ENCODE peak calls at places on chromosome 6, in eight cellular contexts. One of them, this sample, is unnamed.

GRCh38 chr6:89145962-89146747 is at the start of gene PM20D2:
- DNase-seq in keratinocyte: no peak
- DNase-seq in aorta: peak
- DNase-seq in Panc1: no peak
- DNase-seq in AG10803: peak
- DNase-seq in fibroblast of lung: peak
- DNase-seq in colonic mucosa: peak
- DNase-seq in A549: peak
- DNase-seq in this sample: peak

GRCh38 chr6:108570518-108570917 is 9.8 kb downstream of the FOXO3 start:
- DNase-seq in fibroblast of lung: no peak
- DNase-seq in colonic mucosa: no peak
- DNase-seq in Panc1: no peak
- DNase-seq in aorta: no peak
- DNase-seq in keratinocyte: no peak
- DNase-seq in AG10803: no peak
- DNase-seq in A549: peak
- DNase-seq in this sample: no peak

GRCh38 chr6:68834561-68834960 is 199.5 kb downstream of the ADGRB3 start:
- DNase-seq in keratinocyte: no peak
- DNase-seq in colonic mucosa: no peak
- DNase-seq in Panc1: no peak
- DNase-seq in fibroblast of lung: peak
- DNase-seq in AG10803: no peak
- DNase-seq in aorta: no peak
- DNase-seq in A549: no peak
- DNase-seq in this sample: no peak

GRCh38 chr6:169221264-169221663 is 32.4 kb downstream of the THBS2 start:
- DNase-seq in colonic mucosa: no peak
- DNase-seq in aorta: peak
- DNase-seq in keratinocyte: no peak
- DNase-seq in A549: no peak
- DNase-seq in fibroblast of lung: no peak
- DNase-seq in AG10803: no peak
- DNase-seq in Panc1: no peak
- DNase-seq in this sample: no peak

GRCh38 chr6:35024601-35025054 is 116.5 kb downstream of the TCP11 start:
- DNase-seq in aorta: no peak
- DNase-seq in fibroblast of lung: peak
- DNase-seq in AG10803: peak
- DNase-seq in colonic mucosa: peak
- DNase-seq in A549: peak
- DNase-seq in Panc1: peak
- DNase-seq in keratinocyte: peak
- DNase-seq in this sample: no peak

GRCh38 chr6:74133073-74133472 is 437.1 kb downstream of the CD109 start:
- DNase-seq in A549: no peak
- DNase-seq in AG10803: no peak
- DNase-seq in keratinocyte: no peak
- DNase-seq in fibroblast of lung: no peak
- DNase-seq in aorta: no peak
- DNase-seq in Panc1: no peak
- DNase-seq in colonic mucosa: no peak
- DNase-seq in this sample: no peak

GRCh38 chr6:97697450-97697849 is 414.4 kb upstream of the MMS22L start:
- DNase-seq in keratinocyte: no peak
- DNase-seq in AG10803: peak
- DNase-seq in fibroblast of lung: peak
- DNase-seq in Panc1: no peak
- DNase-seq in aorta: no peak
- DNase-seq in A549: no peak
- DNase-seq in colonic mucosa: no peak
- DNase-seq in this sample: no peak

GRCh38 chr6:159594106-159594749 is 98.8 kb downstream of the SOD2 start:
- DNase-seq in Panc1: peak
- DNase-seq in aorta: no peak
- DNase-seq in AG10803: peak
- DNase-seq in keratinocyte: no peak
- DNase-seq in colonic mucosa: no peak
- DNase-seq in fibroblast of lung: peak
- DNase-seq in A549: no peak
- DNase-seq in this sample: no peak

GRCh38 chr6:36804549-36804948 is 34.7 kb downstream of the CPNE5 start:
- DNase-seq in keratinocyte: no peak
- DNase-seq in AG10803: no peak
- DNase-seq in fibroblast of lung: no peak
- DNase-seq in colonic mucosa: no peak
- DNase-seq in aorta: no peak
- DNase-seq in Panc1: no peak
- DNase-seq in A549: no peak
- DNase-seq in this sample: no peak

GRCh38 chr6:107571354-107571753 is 81.4 kb downstream of the SOBP start:
- DNase-seq in A549: no peak
- DNase-seq in fibroblast of lung: no peak
- DNase-seq in Panc1: no peak
- DNase-seq in aorta: no peak
- DNase-seq in colonic mucosa: no peak
- DNase-seq in keratinocyte: no peak
- DNase-seq in AG10803: no peak
- DNase-seq in this sample: no peak

GRCh38 chr6:135992739-135993138 is 141.2 kb downstream of the PDE7B start:
- DNase-seq in AG10803: no peak
- DNase-seq in A549: no peak
- DNase-seq in colonic mucosa: no peak
- DNase-seq in keratinocyte: no peak
- DNase-seq in aorta: no peak
- DNase-seq in fibroblast of lung: no peak
- DNase-seq in Panc1: no peak
- DNase-seq in this sample: no peak

GRCh38 chr6:41878246-41878645 is 16.9 kb downstream of the USP49 start:
- DNase-seq in AG10803: peak
- DNase-seq in A549: no peak
- DNase-seq in fibroblast of lung: peak
- DNase-seq in keratinocyte: no peak
- DNase-seq in colonic mucosa: no peak
- DNase-seq in aorta: no peak
- DNase-seq in Panc1: no peak
- DNase-seq in this sample: no peak

GRCh38 chr6:24933868-24934401 is 1.8 kb downstream of the RIPOR2 start:
- DNase-seq in Panc1: peak
- DNase-seq in aorta: no peak
- DNase-seq in colonic mucosa: peak
- DNase-seq in A549: peak
- DNase-seq in AG10803: no peak
- DNase-seq in fibroblast of lung: no peak
- DNase-seq in keratinocyte: no peak
- DNase-seq in this sample: no peak

GRCh38 chr6:96899019-96899418 is 1.3 kb upstream of the NDUFAF4 start:
- DNase-seq in keratinocyte: no peak
- DNase-seq in Panc1: peak
- DNase-seq in colonic mucosa: peak
- DNase-seq in AG10803: peak
- DNase-seq in A549: peak
- DNase-seq in fibroblast of lung: peak
- DNase-seq in aorta: no peak
- DNase-seq in this sample: no peak

GRCh38 chr6:80094017-80094416 is 12.5 kb upstream of the BCKDHB start:
- DNase-seq in AG10803: peak
- DNase-seq in Panc1: no peak
- DNase-seq in keratinocyte: no peak
- DNase-seq in A549: peak
- DNase-seq in aorta: no peak
- DNase-seq in fibroblast of lung: peak
- DNase-seq in colonic mucosa: no peak
- DNase-seq in this sample: no peak

GRCh38 chr6:14026831-14027539 is 90.6 kb upstream of the CD83 start:
- DNase-seq in AG10803: peak
- DNase-seq in fibroblast of lung: peak
- DNase-seq in Panc1: no peak
- DNase-seq in A549: no peak
- DNase-seq in aorta: no peak
- DNase-seq in keratinocyte: no peak
- DNase-seq in colonic mucosa: no peak
- DNase-seq in this sample: no peak

GRCh38 chr6:1068068-1068467 is 243.8 kb upstream of the FOXQ1 start:
- DNase-seq in AG10803: no peak
- DNase-seq in colonic mucosa: no peak
- DNase-seq in Panc1: no peak
- DNase-seq in keratinocyte: no peak
- DNase-seq in fibroblast of lung: peak
- DNase-seq in A549: no peak
- DNase-seq in aorta: no peak
- DNase-seq in this sample: no peak

DNA sequence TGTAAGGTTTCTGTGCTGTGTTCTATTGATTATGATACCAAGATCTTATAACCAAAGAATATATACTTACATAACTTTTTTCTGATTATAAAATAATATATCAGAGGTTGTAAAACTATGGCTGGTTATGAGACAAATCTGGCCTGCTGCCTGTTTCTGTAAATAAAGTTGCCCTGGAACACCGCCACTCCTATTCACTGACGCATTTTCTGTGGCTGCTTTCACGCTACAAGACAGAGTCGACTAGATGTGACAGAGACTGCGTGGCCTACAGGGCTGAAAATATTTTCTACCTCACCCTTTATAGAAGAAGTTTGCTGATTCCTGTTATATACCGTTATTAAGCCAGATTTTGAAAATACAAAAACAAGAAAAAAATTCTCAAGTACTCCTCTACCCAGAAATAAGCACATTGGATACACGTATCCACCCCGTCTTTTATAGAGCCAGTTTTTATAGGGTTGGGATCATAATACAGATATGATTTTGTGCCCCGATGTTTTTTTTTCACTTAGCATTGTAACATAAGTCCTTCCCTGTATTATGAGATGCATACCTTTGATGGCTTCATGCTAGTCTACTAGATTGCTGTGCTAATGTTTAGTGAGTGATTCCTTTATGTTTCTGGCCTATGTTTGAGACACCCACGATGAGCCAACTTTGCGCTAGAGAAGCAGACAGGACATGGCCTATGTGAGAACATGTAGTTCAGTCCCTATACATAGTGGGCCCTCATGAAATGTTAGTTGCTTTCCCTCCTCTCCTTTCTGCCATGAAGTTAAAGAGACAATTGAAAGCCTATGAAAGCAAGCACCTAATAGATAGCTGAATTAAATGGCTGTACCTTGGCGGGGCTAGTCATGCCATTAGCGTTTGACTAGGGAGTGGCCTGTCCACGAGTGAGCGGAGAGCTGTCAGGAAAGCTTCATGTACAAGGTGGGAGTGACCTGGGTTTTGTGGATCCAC is 98.1 kb upstream of the KCNK16 start:
- DNase-seq in colonic mucosa: peak
- DNase-seq in A549: no peak
- DNase-seq in aorta: no peak
- DNase-seq in keratinocyte: no peak
- DNase-seq in AG10803: no peak
- DNase-seq in fibroblast of lung: peak
- DNase-seq in Panc1: no peak
- DNase-seq in this sample: no peak
- H3K4me3 ChIP-seq in colonic mucosa: no peak
- H3K4me3 ChIP-seq in A549: no peak
- H3K4me3 ChIP-seq in aorta: no peak
- H3K4me3 ChIP-seq in keratinocyte: no peak
- H3K4me3 ChIP-seq in AG10803: no peak
- H3K4me3 ChIP-seq in fibroblast of lung: no peak
- H3K4me3 ChIP-seq in Panc1: no peak
- H3K4me3 ChIP-seq in this sample: no peak

GRCh38 chr6:47306887-47307286 is 2.8 kb downstream of the TNFRSF21 start:
- DNase-seq in fibroblast of lung: peak
- DNase-seq in Panc1: no peak
- DNase-seq in AG10803: peak
- DNase-seq in A549: no peak
- DNase-seq in keratinocyte: no peak
- DNase-seq in aorta: no peak
- DNase-seq in colonic mucosa: no peak
- DNase-seq in this sample: no peak
- H3K4me3 ChIP-seq in fibroblast of lung: no peak
- H3K4me3 ChIP-seq in Panc1: peak
- H3K4me3 ChIP-seq in AG10803: no peak
- H3K4me3 ChIP-seq in A549: no peak
- H3K4me3 ChIP-seq in keratinocyte: peak
- H3K4me3 ChIP-seq in aorta: no peak
- H3K4me3 ChIP-seq in colonic mucosa: no peak
- H3K4me3 ChIP-seq in this sample: no peak

GRCh38 chr6:6547111-6547879 is 41.2 kb upstream of the LY86 start:
- DNase-seq in colonic mucosa: peak
- DNase-seq in AG10803: peak
- DNase-seq in aorta: peak
- DNase-seq in Panc1: peak
- DNase-seq in A549: peak
- DNase-seq in keratinocyte: no peak
- DNase-seq in fibroblast of lung: peak
- DNase-seq in this sample: peak
- H3K4me3 ChIP-seq in colonic mucosa: peak
- H3K4me3 ChIP-seq in AG10803: no peak
- H3K4me3 ChIP-seq in aorta: peak
- H3K4me3 ChIP-seq in Panc1: peak
- H3K4me3 ChIP-seq in A549: peak
- H3K4me3 ChIP-seq in keratinocyte: no peak
- H3K4me3 ChIP-seq in fibroblast of lung: no peak
- H3K4me3 ChIP-seq in this sample: peak

GRCh38 chr6:154243793-154244768 is 112.5 kb downstream of the IPCEF1 start:
- DNase-seq in Panc1: no peak
- DNase-seq in A549: no peak
- DNase-seq in keratinocyte: no peak
- DNase-seq in fibroblast of lung: no peak
- DNase-seq in aorta: no peak
- DNase-seq in AG10803: no peak
- DNase-seq in colonic mucosa: no peak
- DNase-seq in this sample: no peak

GRCh38 chr6:154247119-154247814 is 109.3 kb downstream of the IPCEF1 start:
- DNase-seq in Panc1: no peak
- DNase-seq in fibroblast of lung: no peak
- DNase-seq in colonic mucosa: no peak
- DNase-seq in A549: no peak
- DNase-seq in AG10803: no peak
- DNase-seq in aorta: no peak
- DNase-seq in keratinocyte: no peak
- DNase-seq in this sample: no peak

GRCh38 chr6:154246723-154247118 is 109.9 kb downstream of the IPCEF1 start:
- DNase-seq in colonic mucosa: no peak
- DNase-seq in A549: no peak
- DNase-seq in aorta: no peak
- DNase-seq in AG10803: no peak
- DNase-seq in fibroblast of lung: no peak
- DNase-seq in keratinocyte: no peak
- DNase-seq in Panc1: no peak
- DNase-seq in this sample: no peak

GRCh38 chr6:154242617-154243357 is 113.8 kb downstream of the IPCEF1 start:
- DNase-seq in aorta: no peak
- DNase-seq in A549: no peak
- DNase-seq in Panc1: no peak
- DNase-seq in colonic mucosa: no peak
- DNase-seq in keratinocyte: no peak
- DNase-seq in AG10803: no peak
- DNase-seq in fibroblast of lung: no peak
- DNase-seq in this sample: no peak

DNA sequence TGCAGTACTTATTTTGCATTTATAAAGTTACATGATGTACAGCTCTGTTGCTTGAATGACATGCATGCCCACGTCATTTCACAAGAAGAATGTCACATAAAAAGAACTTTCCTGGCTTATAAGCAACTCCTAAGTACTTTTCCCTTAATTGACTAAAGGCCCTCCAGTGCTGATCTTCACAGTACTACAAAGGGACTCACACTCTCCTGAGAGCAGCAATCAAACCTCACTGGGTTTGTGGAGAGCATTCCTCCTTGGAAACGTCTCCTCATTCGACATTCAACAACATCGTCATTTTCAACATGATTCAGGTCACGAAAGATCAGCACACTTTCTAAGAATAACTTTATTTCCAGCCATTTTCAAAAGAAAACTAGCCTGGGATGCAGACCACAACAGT is 111.1 kb downstream of the IPCEF1 start:
- DNase-seq in aorta: no peak
- DNase-seq in A549: no peak
- DNase-seq in colonic mucosa: no peak
- DNase-seq in keratinocyte: no peak
- DNase-seq in Panc1: no peak
- DNase-seq in fibroblast of lung: no peak
- DNase-seq in AG10803: no peak
- DNase-seq in this sample: no peak
- H3K4me3 ChIP-seq in aorta: no peak
- H3K4me3 ChIP-seq in A549: no peak
- H3K4me3 ChIP-seq in colonic mucosa: no peak
- H3K4me3 ChIP-seq in keratinocyte: no peak
- H3K4me3 ChIP-seq in Panc1: no peak
- H3K4me3 ChIP-seq in fibroblast of lung: no peak
- H3K4me3 ChIP-seq in AG10803: no peak
- H3K4me3 ChIP-seq in this sample: no peak

This sample was measured in coronary artery.